ENCODE peak calls at places on chromosomes 11 and 22, in six cellular contexts. G is AG10803, T is foreskin fibroblast, R is right lobe of liver, V is cardiac muscle cell, M is tibial artery. W is an unnamed sample.

GRCh38 chr22:48234011-48234410 is 1471.6 kb downstream of the TBC1D22A start:
- DNase-seq in V (no peak), R (no peak), M (no peak), T (no peak), G (peak), W (no peak)

GRCh38 chr22:45948081-45948648 is 28.8 kb downstream of the WNT7B start:
- DNase-seq in R (no peak), V (no peak), G (no peak), T (no peak), M (no peak), W (no peak)

GRCh38 chr11:833849-834311 is 1.1 kb downstream of the CD151 start:
- DNase-seq in G (no peak), M (peak), T (no peak), R (no peak), V (no peak), W (no peak)

GRCh38 chr11:126410649-126411048 is 55.2 kb downstream of the ST3GAL4 start:
- DNase-seq in R (no peak), M (no peak), T (no peak), G (peak), V (no peak), W (no peak)

GRCh38 chr11:119982517-119983239 is 155.2 kb downstream of the TRIM29 start:
- DNase-seq in M (no peak), T (no peak), G (no peak), V (no peak), R (no peak), W (no peak)

GRCh38 chr11:64545605-64546004 is 45.4 kb upstream of the SLC22A12 start:
- DNase-seq in M (no peak), G (peak), V (no peak), R (no peak), T (peak), W (peak)

GRCh38 chr22:29607426-29607825 is 4.0 kb downstream of the NF2 start:
- DNase-seq in G (no peak), R (no peak), M (no peak), T (no peak), V (no peak), W (no peak)

GRCh38 chr22:36830601-36831000 is 13.8 kb upstream of the PVALB start:
- DNase-seq in R (no peak), V (no peak), T (no peak), M (no peak), G (no peak), W (no peak)

GRCh38 chr11:47359586-47359985 is 7.1 kb upstream of the MYBPC3 start:
- DNase-seq in G (no peak), V (no peak), T (no peak), M (no peak), R (peak), W (no peak)

GRCh38 chr11:10298342-10298741 is 4.3 kb upstream of the SBF2 start:
- DNase-seq in M (no peak), G (peak), V (peak), R (no peak), T (peak), W (no peak)

GRCh38 chr22:46367707-46368191 is 32.2 kb downstream of the TRMU start:
- DNase-seq in T (peak), R (peak), G (peak), M (no peak), V (peak), W (peak)

GRCh38 chr11:65607614-65608426 is 6.2 kb downstream of the MAP3K11 start:
- DNase-seq in G (no peak), T (no peak), R (no peak), V (no peak), M (peak), W (no peak)

GRCh38 chr11:6457581-6458320 is 16.0 kb downstream of the TRIM3 start:
- DNase-seq in T (no peak), R (no peak), M (no peak), G (no peak), V (no peak), W (no peak)

GRCh38 chr11:125464671-125465070 is 31.4 kb downstream of the FEZ1 start:
- DNase-seq in R (no peak), V (no peak), M (no peak), T (no peak), G (no peak), W (no peak)

GRCh38 chr11:12285811-12286222 is 91.6 kb upstream of the PARVA start:
- DNase-seq in R (no peak), M (no peak), G (no peak), V (no peak), T (no peak), W (no peak)

GRCh38 chr11:128036556-128037093 is 550.7 kb downstream of the ETS1 start:
- DNase-seq in M (no peak), T (peak), V (no peak), R (no peak), G (peak), W (no peak)

GRCh38 chr11:128036006-128036405 is 551.4 kb downstream of the ETS1 start:
- DNase-seq in T (no peak), V (no peak), R (no peak), G (no peak), M (no peak), W (no peak)

GRCh38 chr11:128040603-128041002 is 546.8 kb downstream of the ETS1 start:
- DNase-seq in V (no peak), R (no peak), G (peak), T (no peak), M (no peak), W (no peak)

GRCh38 chr11:128042290-128042751 is 545.0 kb downstream of the ETS1 start:
- DNase-seq in G (no peak), M (no peak), R (no peak), V (peak), T (no peak), W (no peak)

GRCh38 chr11:128039140-128040021 is 548.0 kb downstream of the ETS1 start:
- DNase-seq in R (no peak), T (peak), M (peak), G (peak), V (no peak), W (peak)
- TF ChIP-seq CTCF in R (no peak), T (no peak), M (no peak), G (peak), V (peak), W (no peak)

GRCh38 chr11:39113606-39114005 is 2345.8 kb downstream of the LRRC4C start:
- DNase-seq in T (no peak), G (no peak), M (no peak), V (no peak), R (no peak), W (no peak)
- TF ChIP-seq CTCF in T (no peak), G (no peak), M (no peak), V (no peak), R (no peak), W (no peak)

DNA sequence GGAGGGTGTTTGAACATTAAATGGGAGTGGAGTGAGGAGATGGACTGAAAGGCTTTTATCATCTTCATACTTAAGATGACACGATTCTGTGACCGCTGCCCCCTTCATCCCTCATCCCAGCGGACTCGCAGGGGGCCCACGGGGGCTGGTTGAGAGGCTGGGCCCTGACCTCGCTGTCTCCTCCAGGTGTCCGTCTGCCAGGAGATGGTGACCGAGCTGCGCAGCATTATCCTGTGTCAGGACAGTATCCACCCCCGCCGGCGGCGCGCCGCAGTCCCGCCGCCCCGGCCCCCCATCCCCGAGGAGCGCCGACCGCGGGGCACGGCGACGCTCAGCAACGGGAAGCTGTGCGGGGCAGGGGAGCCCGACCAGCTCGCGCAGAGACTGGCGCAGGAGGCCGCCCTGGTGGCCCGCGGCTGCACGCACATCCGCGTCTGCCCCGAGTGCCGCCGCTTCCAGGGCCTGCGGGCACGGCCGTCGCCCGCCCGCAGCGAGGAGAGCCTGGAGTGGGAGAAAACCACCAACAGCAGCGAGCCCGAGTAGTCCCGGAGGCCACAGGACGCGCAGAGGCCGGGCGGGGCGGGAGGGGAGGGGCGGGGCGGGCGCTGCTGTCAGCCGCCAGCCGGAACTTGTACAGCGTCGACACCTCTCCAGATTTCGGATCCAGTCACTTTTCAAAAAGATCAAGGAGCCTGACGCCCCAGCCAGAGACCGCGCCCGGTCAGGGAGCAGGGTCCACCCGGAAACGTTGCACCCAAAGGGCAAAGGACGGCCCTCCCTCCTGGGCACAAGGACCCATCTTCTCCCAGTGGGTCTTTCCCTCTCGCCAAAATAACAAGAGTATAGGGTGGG is 38.0 kb upstream of the TBCEL start:
- DNase-seq in G (peak), V (peak), R (peak), M (no peak), T (peak), W (peak)
- TF ChIP-seq CTCF in G (no peak), V (peak), R (peak), M (peak), T (no peak), W (no peak)

DNA sequence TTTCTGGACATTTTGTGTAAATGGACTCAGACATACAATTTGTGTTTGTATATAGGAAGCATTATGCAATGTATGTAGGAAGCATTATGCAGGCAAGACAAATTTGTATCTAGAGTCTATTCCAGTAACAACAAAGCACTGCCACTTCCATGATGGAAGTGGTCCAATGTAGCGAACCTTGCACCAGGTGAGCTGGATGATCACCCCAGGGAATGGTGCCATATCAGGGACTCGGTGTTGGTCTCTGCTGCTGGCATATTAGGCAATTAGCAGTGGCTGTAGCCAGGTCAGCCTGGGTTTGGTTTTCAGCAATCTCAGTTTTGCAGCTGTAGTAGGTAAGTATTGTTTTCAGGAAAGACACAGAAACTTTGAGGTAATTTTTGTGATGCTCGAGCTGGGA is 12.8 kb downstream of the ZFP91 start:
- DNase-seq in M (no peak), V (no peak), T (no peak), G (no peak), R (peak), W (no peak)
- TF ChIP-seq CTCF in M (no peak), V (no peak), T (no peak), G (no peak), R (no peak), W (no peak)

GRCh38 chr11:43515090-43515489 is 156.4 kb downstream of the TTC17 start:
- DNase-seq in V (peak), M (no peak), T (no peak), G (no peak), R (no peak), W (no peak)
- TF ChIP-seq CTCF in V (peak), M (no peak), T (no peak), G (no peak), R (no peak), W (no peak)

DNA sequence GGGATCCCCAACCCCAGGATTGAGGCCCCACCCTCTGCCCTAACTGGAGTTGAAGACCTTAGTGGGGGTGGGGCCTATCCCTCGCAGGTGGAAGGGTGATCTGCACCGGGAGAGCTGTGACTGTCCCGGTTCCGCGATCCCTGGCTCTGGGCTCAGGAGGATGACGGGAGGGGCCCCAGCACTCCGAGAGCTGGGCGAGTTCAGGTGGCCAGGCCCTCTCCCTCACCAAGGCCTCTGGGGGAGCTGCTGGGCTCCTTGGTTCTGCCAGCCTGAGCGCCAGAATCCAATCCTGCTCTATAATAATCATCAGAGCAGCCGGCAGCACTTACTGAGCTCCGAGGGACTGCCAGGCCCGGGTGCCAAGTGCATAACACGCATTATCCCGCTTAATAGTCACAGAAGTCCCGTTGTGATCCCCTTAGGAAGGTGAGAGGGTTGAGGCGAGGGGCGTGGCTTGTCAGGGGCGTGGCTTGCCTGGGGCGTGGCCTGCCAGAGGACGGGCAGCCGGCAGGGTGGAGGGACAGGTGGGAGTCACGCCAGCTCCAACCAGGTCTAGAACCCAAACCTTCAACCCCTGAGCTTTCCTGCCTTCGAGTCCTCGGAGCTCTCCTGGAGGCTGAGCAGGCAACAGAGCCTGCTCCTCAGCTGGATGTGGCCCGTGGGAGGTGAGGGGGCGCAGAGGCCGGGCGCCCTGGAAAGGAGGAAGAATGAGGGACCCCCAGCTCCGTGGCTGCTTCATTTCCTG is 7.2 kb upstream of the SYT7 start:
- DNase-seq in R (peak), M (no peak), T (no peak), G (no peak), V (peak), W (peak)
- TF ChIP-seq CTCF in R (no peak), M (no peak), T (peak), G (peak), V (peak), W (no peak)

GRCh38 chr11:70503878-70504240 is 105.5 kb downstream of the CTTN start:
- DNase-seq in R (peak), T (no peak), G (no peak), M (no peak), V (no peak), W (no peak)
- TF ChIP-seq CTCF in R (no peak), T (no peak), G (no peak), M (no peak), V (no peak), W (no peak)

GRCh38 chr11:56396047-56396446 is 16.4 kb upstream of the OR5AL1 start:
- DNase-seq in G (no peak), M (no peak), T (no peak), V (no peak), R (no peak), W (no peak)
- TF ChIP-seq CTCF in G (no peak), M (no peak), T (no peak), V (no peak), R (no peak), W (no peak)